ENCODE peak calls at places on chromosomes 13 and 19, in eight cellular contexts. O, N, M, G, R, X, B and C are unnamed samples.
A peak's percentile ranks its signal among the peaks of the same experiment; 100 is the strongest.

GRCh38 chr19:5578094-5578846 is 10.5 kb upstream of the TINCR start:
- DNase-seq in N (peak; percentile 46), R (peak; percentile 5), G (peak; percentile 33), X (peak; percentile 67), M (peak; percentile 55), O (peak; percentile 49), B (peak; percentile 45), C (peak; percentile 81)

GRCh38 chr19:14476663-14477401 is 1.7 kb upstream of the PTGER1 start:
- DNase-seq in X (no peak), O (no peak), G (peak; percentile 95), M (peak; percentile 64), B (peak; percentile 43), N (no peak), R (no peak), C (no peak)

GRCh38 chr13:27131202-27131623 is 40.4 kb downstream of the USP12 start:
- DNase-seq in R (no peak), M (peak; percentile 45), O (no peak), B (peak; percentile 72), X (peak; percentile 68), G (peak; percentile 86), N (peak; percentile 16), C (peak; percentile 25)

GRCh38 chr13:100983111-100983510 is 308.5 kb upstream of the TMTC4 start:
- DNase-seq in N (no peak), X (no peak), M (no peak), R (peak; percentile 91), O (no peak), G (no peak), B (no peak), C (no peak)

GRCh38 chr13:32282096-32282711 is 33.0 kb downstream of the ZAR1L start:
- DNase-seq in R (no peak), O (no peak), N (no peak), G (no peak), M (no peak), B (no peak), X (no peak), C (no peak)

GRCh38 chr13:64061649-64062048 is 2646.0 kb upstream of the PCDH20 start:
- DNase-seq in N (no peak), X (no peak), R (no peak), M (no peak), O (no peak), B (no peak), G (no peak), C (no peak)

GRCh38 chr19:4369888-4370260 is 26.5 kb downstream of the MPND start:
- DNase-seq in N (peak; percentile 14), M (peak; percentile 54), O (peak; percentile 34), G (no peak), B (peak; percentile 72), R (no peak), X (peak; percentile 71), C (peak; percentile 78)

GRCh38 chr13:60267498-60268202 is 103.9 kb upstream of the DIAPH3 start:
- DNase-seq in X (peak; percentile 33), R (no peak), B (peak; percentile 41), N (no peak), G (peak; percentile 4), O (no peak), M (peak; percentile 78), C (peak; percentile 19)

GRCh38 chr13:106114981-106115554 is 420.4 kb downstream of the EFNB2 start:
- DNase-seq in M (no peak), G (peak; percentile 55), R (no peak), X (no peak), B (no peak), O (no peak), N (no peak), C (no peak)

GRCh38 chr13:111281751-111282311 is 38.6 kb upstream of the TEX29 start:
- DNase-seq in N (no peak), R (no peak), X (no peak), O (no peak), B (no peak), G (peak; percentile 66), M (no peak), C (no peak)

GRCh38 chr13:48595330-48596127 is 58.2 kb upstream of the CYSLTR2 start:
- DNase-seq in O (no peak), M (peak; percentile 91), R (no peak), X (peak; percentile 50), G (peak; percentile 81), B (peak; percentile 39), N (peak; percentile 10), C (peak; percentile 73)

GRCh38 chr13:98346904-98347636 is 170.0 kb upstream of the RNF113B start:
- DNase-seq in G (no peak), O (no peak), X (no peak), M (no peak), B (no peak), N (no peak), R (no peak), C (no peak)

GRCh38 chr13:94305463-94305862 is 174.0 kb downstream of the DCT start:
- DNase-seq in R (no peak), O (no peak), B (no peak), N (no peak), M (no peak), G (peak; percentile 97), X (no peak), C (no peak)

GRCh38 chr19:49210108-49210900 is 52.7 kb downstream of the TRPM4 start:
- DNase-seq in O (no peak), N (no peak), B (no peak), G (peak; percentile 62), R (no peak), M (peak; percentile 91), X (no peak), C (peak; percentile 31)

GRCh38 chr19:39160523-39160861 is 34.9 kb downstream of the PAK4 start:
- DNase-seq in B (no peak), N (no peak), M (no peak), R (no peak), G (peak; percentile 69), O (no peak), X (no peak), C (no peak)

GRCh38 chr13:31436478-31436877 is 236.7 kb downstream of the B3GLCT start:
- DNase-seq in X (no peak), O (no peak), G (no peak), B (no peak), R (no peak), N (no peak), M (no peak), C (no peak)

GRCh38 chr19:3243851-3244700 is 19.6 kb downstream of the CELF5 start:
- DNase-seq in B (no peak), M (peak; percentile 68), N (no peak), X (no peak), R (peak; percentile 65), O (no peak), G (peak; percentile 44), C (no peak)

GRCh38 chr13:38167164-38167822 is 182.4 kb upstream of the UFM1 start:
- DNase-seq in G (no peak), M (no peak), B (no peak), R (no peak), X (no peak), O (no peak), N (no peak), C (no peak)

GRCh38 chr19:2809387-2810140 is 10.1 kb upstream of the ZNF554 start:
- DNase-seq in O (no peak), B (no peak), N (no peak), M (no peak), G (no peak), R (no peak), X (no peak), C (no peak)

GRCh38 chr19:3785938-3786824 is at the start of gene MATK:
- DNase-seq in O (no peak), N (no peak), R (no peak), M (no peak), B (peak; percentile 47), G (no peak), X (no peak), C (no peak)

GRCh38 chr13:84417426-84417825 is 535.2 kb upstream of the SLITRK1 start:
- DNase-seq in B (no peak), G (peak; percentile 50), M (no peak), X (no peak), O (no peak), R (no peak), N (no peak), C (no peak)

GRCh38 chr19:38842439-38843174 is 7.2 kb downstream of the HNRNPL start:
- DNase-seq in B (peak; percentile 78), G (no peak), M (no peak), O (no peak), X (no peak), N (no peak), R (no peak), C (no peak)

GRCh38 chr13:29901714-29902631 is 51.6 kb upstream of the UBL3 start:
- DNase-seq in X (peak; percentile 68), N (peak; percentile 71), M (peak; percentile 52), R (no peak), O (no peak), B (peak; percentile 60), G (peak; percentile 98), C (no peak)

GRCh38 chr19:32255566-32256295 is 89.7 kb upstream of the ZNF507 start:
- DNase-seq in B (no peak), M (no peak), G (no peak), O (no peak), X (no peak), R (no peak), N (no peak), C (no peak)

GRCh38 chr19:17294051-17294891 is 9.0 kb downstream of the ABHD8 start:
- DNase-seq in R (no peak), B (peak; percentile 31), M (peak; percentile 77), X (no peak), G (peak; percentile 18), N (no peak), O (no peak), C (no peak)

GRCh38 chr19:13872695-13873389 is 4.1 kb upstream of the NANOS3 start:
- DNase-seq in M (peak; percentile 89), N (no peak), G (no peak), B (no peak), R (no peak), X (no peak), O (no peak), C (no peak)

GRCh38 chr13:51361111-51361510 is 21.6 kb downstream of the SERPINE3 start:
- DNase-seq in B (no peak), N (no peak), M (no peak), R (no peak), G (no peak), X (no peak), O (no peak), C (no peak)

GRCh38 chr19:756232-756631 is 5.3 kb downstream of the MISP start:
- DNase-seq in X (no peak), G (peak; percentile 66), N (no peak), R (no peak), O (no peak), B (no peak), M (peak; percentile 80), C (no peak)

GRCh38 chr13:95644611-95645052 is at the start of gene DZIP1:
- DNase-seq in G (peak; percentile 89), B (no peak), M (peak; percentile 97), N (peak; percentile 89), R (peak; percentile 20), X (peak; percentile 73), O (peak; percentile 25), C (peak; percentile 90)

GRCh38 chr13:98060282-98060681 is 82.6 kb upstream of the FARP1 start:
- DNase-seq in M (no peak), R (no peak), N (peak; percentile 25), O (no peak), G (no peak), X (no peak), B (no peak), C (no peak)